ENCODE peak calls at places on chromosome 18, in eight cellular contexts. K, V, X, N, L, W, H and T are unnamed samples.

GRCh38 chr18:34117319-34117718 is 107.4 kb downstream of the NOL4 start:
- DNase-seq in K (no peak), H (no peak), N (no peak), L (no peak), V (no peak), X (no peak), W (no peak), T (no peak)

GRCh38 chr18:23133860-23134779 is 1.2 kb upstream of the CABLES1 start:
- DNase-seq in W (peak; percentile 86), K (peak; percentile 71), N (peak; percentile 76), H (peak; percentile 61), V (no peak), X (no peak), L (no peak), T (peak; percentile 57)

GRCh38 chr18:46756172-46756558 is 688 bp downstream of the ST8SIA5 start:
- DNase-seq in W (no peak), H (no peak), K (no peak), N (no peak), L (no peak), V (no peak), X (no peak), T (no peak)

GRCh38 chr18:30971338-30971956 is 71.1 kb downstream of the DSC3 start:
- DNase-seq in X (no peak), H (peak; percentile 3), N (peak; percentile 42), W (peak; percentile 47), K (peak; percentile 65), V (no peak), L (no peak), T (no peak)

GRCh38 chr18:3261035-3261392 is 919 bp upstream of the MYL12B start:
- DNase-seq in V (no peak), N (no peak), H (no peak), K (no peak), L (no peak), W (no peak), X (no peak), T (no peak)

GRCh38 chr18:79855147-79855910 is 57.6 kb downstream of the KCNG2 start:
- DNase-seq in X (no peak), W (peak; percentile 55), H (no peak), V (no peak), L (no peak), N (no peak), K (no peak), T (peak; percentile 35)

GRCh38 chr18:77872166-77872565 is 622.5 kb downstream of the GALR1 start:
- DNase-seq in V (no peak), L (no peak), W (no peak), H (no peak), X (no peak), N (no peak), K (no peak), T (no peak)

GRCh38 chr18:48893559-48894265 is 57.1 kb downstream of the SMAD7 start:
- DNase-seq in W (no peak), L (no peak), H (no peak), X (no peak), N (no peak), K (no peak), V (no peak), T (no peak)

GRCh38 chr18:48412339-48412929 is 3.3 kb upstream of the ZBTB7C start:
- DNase-seq in L (no peak), W (peak; percentile 33), K (peak; percentile 56), H (peak; percentile 30), X (no peak), V (no peak), N (peak; percentile 46), T (no peak)

GRCh38 chr18:47260138-47260923 is 8.9 kb upstream of the SKOR2 start:
- DNase-seq in V (no peak), X (no peak), N (peak; percentile 5), H (peak; percentile 7), K (no peak), W (peak; percentile 14), L (no peak), T (no peak)

GRCh38 chr18:26051845-26052244 is 38.6 kb downstream of the SS18 start:
- DNase-seq in H (no peak), L (no peak), N (peak; percentile 27), X (no peak), W (no peak), V (no peak), K (no peak), T (no peak)

GRCh38 chr18:9720327-9720726 is 12.2 kb downstream of the RAB31 start:
- DNase-seq in H (no peak), X (no peak), K (no peak), V (no peak), N (no peak), W (no peak), L (no peak), T (no peak)

GRCh38 chr18:78069784-78070664 is 820.4 kb downstream of the GALR1 start:
- DNase-seq in V (no peak), X (no peak), L (no peak), K (peak; percentile 57), H (no peak), N (no peak), W (no peak), T (no peak)

GRCh38 chr18:47457614-47458013 is 206.2 kb upstream of the SKOR2 start:
- DNase-seq in K (no peak), N (no peak), W (no peak), H (no peak), L (no peak), V (no peak), X (no peak), T (no peak)

GRCh38 chr18:78920436-78921138 is 59.0 kb upstream of the SALL3 start:
- DNase-seq in W (no peak), H (no peak), K (no peak), X (no peak), N (no peak), V (no peak), L (no peak), T (no peak)

GRCh38 chr18:50956116-50956515 is 11.7 kb upstream of the ELAC1 start:
- DNase-seq in H (no peak), X (no peak), K (no peak), V (no peak), N (no peak), W (no peak), L (no peak), T (no peak)

GRCh38 chr18:63762518-63762917 is 12.7 kb upstream of the SERPINB7 start:
- DNase-seq in V (no peak), K (no peak), N (no peak), L (no peak), W (no peak), X (no peak), H (no peak), T (no peak)

GRCh38 chr18:24490545-24490944 is 30.1 kb downstream of the HRH4 start:
- DNase-seq in H (no peak), W (no peak), V (no peak), X (no peak), N (no peak), K (no peak), L (no peak), T (no peak)

GRCh38 chr18:478679-479078 is 21.8 kb downstream of the COLEC12 start:
- DNase-seq in X (no peak), W (no peak), L (no peak), H (no peak), K (no peak), V (no peak), N (no peak), T (no peak)

GRCh38 chr18:35730738-35731370 is 149.3 kb downstream of the GALNT1 start:
- DNase-seq in L (no peak), X (no peak), W (no peak), H (no peak), K (no peak), V (no peak), N (no peak), T (no peak)

GRCh38 chr18:34867520-34867919 is 157.4 kb downstream of the DTNA start:
- DNase-seq in W (no peak), H (no peak), L (no peak), X (no peak), K (peak; percentile 62), N (peak; percentile 5), V (no peak), T (no peak)

GRCh38 chr18:76459687-76460350 is 35.2 kb downstream of the ZNF516 start:
- DNase-seq in X (no peak), H (no peak), N (peak; percentile 21), L (no peak), W (no peak), V (no peak), K (no peak), T (no peak)

GRCh38 chr18:44181951-44182350 is 498.7 kb upstream of the SETBP1 start:
- DNase-seq in N (no peak), X (no peak), L (no peak), K (no peak), H (no peak), W (no peak), V (no peak), T (no peak)

GRCh38 chr18:48947583-48947982 is 3.2 kb downstream of the SMAD7 start:
- DNase-seq in K (peak; percentile 9), L (no peak), X (no peak), W (no peak), H (no peak), N (peak; percentile 41), V (no peak), T (no peak)